ENCODE peak calls at places on chromosomes 4 and X, in six cellular contexts. One of them, this sample, is unnamed.

GRCh38 chr4:109942292-109942926 is 29.7 kb downstream of the EGF start:
- DNase-seq in transverse colon: no peak
- DNase-seq in right atrium auricular region: no peak
- DNase-seq in breast epithelium: no peak
- DNase-seq in omental fat pad: no peak
- DNase-seq in fibroblast of lung: no peak
- DNase-seq in this sample: no peak

GRCh38 chrX:14675500-14675899 is 146.2 kb downstream of the GLRA2 start:
- DNase-seq in transverse colon: no peak
- DNase-seq in right atrium auricular region: no peak
- DNase-seq in fibroblast of lung: no peak
- DNase-seq in breast epithelium: no peak
- DNase-seq in omental fat pad: no peak
- DNase-seq in this sample: no peak

GRCh38 chrX:43313035-43313434 is 343.1 kb upstream of the MAOA start:
- DNase-seq in fibroblast of lung: no peak
- DNase-seq in omental fat pad: no peak
- DNase-seq in transverse colon: no peak
- DNase-seq in right atrium auricular region: no peak
- DNase-seq in breast epithelium: no peak
- DNase-seq in this sample: no peak

GRCh38 chrX:12751887-12752286 is 39.3 kb upstream of the PRPS2 start:
- DNase-seq in right atrium auricular region: no peak
- DNase-seq in omental fat pad: no peak
- DNase-seq in fibroblast of lung: no peak
- DNase-seq in transverse colon: no peak
- DNase-seq in breast epithelium: no peak
- DNase-seq in this sample: no peak

GRCh38 chr4:123564758-123565346 is 168.3 kb downstream of the SPRY1 start:
- DNase-seq in right atrium auricular region: no peak
- DNase-seq in breast epithelium: no peak
- DNase-seq in omental fat pad: no peak
- DNase-seq in transverse colon: peak; percentile 66
- DNase-seq in fibroblast of lung: peak; percentile 61
- DNase-seq in this sample: no peak

GRCh38 chr4:184196730-184197355 is 20.8 kb downstream of the ENPP6 start:
- DNase-seq in fibroblast of lung: peak; percentile 1
- DNase-seq in right atrium auricular region: no peak
- DNase-seq in transverse colon: no peak
- DNase-seq in breast epithelium: no peak
- DNase-seq in omental fat pad: no peak
- DNase-seq in this sample: no peak

GRCh38 chrX:123899701-123900100 is 39.8 kb downstream of the XIAP start:
- DNase-seq in fibroblast of lung: peak; percentile 39
- DNase-seq in breast epithelium: no peak
- DNase-seq in right atrium auricular region: no peak
- DNase-seq in omental fat pad: no peak
- DNase-seq in transverse colon: no peak
- DNase-seq in this sample: no peak

GRCh38 chr4:4848540-4848939 is 10.9 kb upstream of the MSX1 start:
- DNase-seq in fibroblast of lung: no peak
- DNase-seq in right atrium auricular region: no peak
- DNase-seq in breast epithelium: peak; percentile 34
- DNase-seq in transverse colon: no peak
- DNase-seq in omental fat pad: no peak
- DNase-seq in this sample: no peak

GRCh38 chr4:110640608-110641007 is 17.7 kb upstream of the PITX2 start:
- DNase-seq in breast epithelium: no peak
- DNase-seq in transverse colon: no peak
- DNase-seq in omental fat pad: no peak
- DNase-seq in fibroblast of lung: no peak
- DNase-seq in right atrium auricular region: no peak
- DNase-seq in this sample: no peak

GRCh38 chr4:159069922-159070321 is 33.0 kb upstream of the RAPGEF2 start:
- DNase-seq in omental fat pad: no peak
- DNase-seq in breast epithelium: no peak
- DNase-seq in transverse colon: no peak
- DNase-seq in fibroblast of lung: peak; percentile 82
- DNase-seq in right atrium auricular region: no peak
- DNase-seq in this sample: no peak

GRCh38 chrX:101241531-101241930 is 21.9 kb downstream of the DRP2 start:
- DNase-seq in fibroblast of lung: no peak
- DNase-seq in breast epithelium: no peak
- DNase-seq in right atrium auricular region: no peak
- DNase-seq in omental fat pad: no peak
- DNase-seq in transverse colon: no peak
- DNase-seq in this sample: no peak

GRCh38 chrX:69152398-69152797 is 12.9 kb downstream of the PJA1 start:
- DNase-seq in transverse colon: peak; percentile 43
- DNase-seq in fibroblast of lung: no peak
- DNase-seq in omental fat pad: no peak
- DNase-seq in breast epithelium: no peak
- DNase-seq in right atrium auricular region: no peak
- DNase-seq in this sample: peak; percentile 44

GRCh38 chr4:36088542-36088941 is 155.8 kb downstream of the ARAP2 start:
- DNase-seq in breast epithelium: no peak
- DNase-seq in right atrium auricular region: no peak
- DNase-seq in omental fat pad: no peak
- DNase-seq in transverse colon: no peak
- DNase-seq in fibroblast of lung: peak; percentile 59
- DNase-seq in this sample: no peak

GRCh38 chr4:19739101-19739651 is 512.5 kb upstream of the SLIT2 start:
- DNase-seq in transverse colon: no peak
- DNase-seq in fibroblast of lung: peak; percentile 95
- DNase-seq in omental fat pad: no peak
- DNase-seq in right atrium auricular region: no peak
- DNase-seq in breast epithelium: no peak
- DNase-seq in this sample: no peak

GRCh38 chr4:82097504-82097903 is 276.3 kb downstream of the HNRNPD start:
- DNase-seq in right atrium auricular region: no peak
- DNase-seq in breast epithelium: no peak
- DNase-seq in omental fat pad: no peak
- DNase-seq in transverse colon: no peak
- DNase-seq in fibroblast of lung: peak; percentile 1
- DNase-seq in this sample: no peak

GRCh38 chr4:117400039-117400835 is 314.9 kb upstream of the TRAM1L1 start:
- DNase-seq in right atrium auricular region: no peak
- DNase-seq in transverse colon: no peak
- DNase-seq in fibroblast of lung: peak; percentile 89
- DNase-seq in breast epithelium: no peak
- DNase-seq in omental fat pad: no peak
- DNase-seq in this sample: no peak

GRCh38 chr4:88812420-88812819 is 114.8 kb upstream of the NAP1L5 start:
- DNase-seq in right atrium auricular region: no peak
- DNase-seq in omental fat pad: no peak
- DNase-seq in breast epithelium: no peak
- DNase-seq in fibroblast of lung: no peak
- DNase-seq in transverse colon: no peak
- DNase-seq in this sample: no peak

GRCh38 chr4:185779520-185779919 is 32.5 kb downstream of the SORBS2 start:
- DNase-seq in right atrium auricular region: no peak
- DNase-seq in omental fat pad: no peak
- DNase-seq in breast epithelium: no peak
- DNase-seq in transverse colon: no peak
- DNase-seq in fibroblast of lung: peak; percentile 59
- DNase-seq in this sample: no peak

GRCh38 chr4:185780472-185780871 is 31.5 kb downstream of the SORBS2 start:
- DNase-seq in omental fat pad: no peak
- DNase-seq in right atrium auricular region: no peak
- DNase-seq in transverse colon: no peak
- DNase-seq in breast epithelium: no peak
- DNase-seq in fibroblast of lung: no peak
- DNase-seq in this sample: no peak

GRCh38 chr4:185775792-185776555 is 36.0 kb downstream of the SORBS2 start:
- DNase-seq in right atrium auricular region: no peak
- DNase-seq in transverse colon: no peak
- DNase-seq in omental fat pad: no peak
- DNase-seq in fibroblast of lung: peak; percentile 35
- DNase-seq in breast epithelium: no peak
- DNase-seq in this sample: no peak

GRCh38 chr4:185774815-185775684 is 36.9 kb downstream of the SORBS2 start:
- DNase-seq in breast epithelium: no peak
- DNase-seq in right atrium auricular region: no peak
- DNase-seq in fibroblast of lung: peak; percentile 94
- DNase-seq in transverse colon: no peak
- DNase-seq in omental fat pad: no peak
- DNase-seq in this sample: peak; percentile 88

DNA sequence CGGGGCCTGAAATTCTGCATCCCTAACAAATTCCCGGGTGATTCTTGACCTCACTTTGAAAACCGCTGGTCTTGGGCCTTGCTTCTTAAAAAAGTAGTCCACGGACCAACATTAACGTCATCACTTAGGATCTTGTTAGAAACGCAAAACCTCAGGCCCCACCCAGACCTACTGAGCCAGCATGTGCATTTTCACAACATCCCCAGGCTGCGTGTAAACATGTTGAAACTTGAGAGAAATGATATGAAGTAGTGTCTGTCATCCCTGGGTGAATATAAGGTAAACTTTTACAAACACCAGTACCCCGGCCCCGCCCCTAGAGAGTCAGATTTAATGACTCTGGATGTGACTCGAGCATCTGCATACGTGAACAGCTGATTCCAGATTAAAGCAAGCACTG is 33.7 kb downstream of the SORBS2 start:
- DNase-seq in right atrium auricular region: no peak
- DNase-seq in transverse colon: no peak
- DNase-seq in fibroblast of lung: no peak
- DNase-seq in breast epithelium: no peak
- DNase-seq in omental fat pad: no peak
- DNase-seq in this sample: no peak
- TF ChIP-seq CTCF in right atrium auricular region: no peak
- TF ChIP-seq CTCF in transverse colon: no peak
- TF ChIP-seq CTCF in fibroblast of lung: no peak
- TF ChIP-seq CTCF in breast epithelium: no peak
- TF ChIP-seq CTCF in omental fat pad: no peak
- TF ChIP-seq CTCF in this sample: no peak

GRCh38 chr4:186072516-186072915 is 3.6 kb downstream of the TLR3 start:
- DNase-seq in fibroblast of lung: no peak
- DNase-seq in transverse colon: no peak
- DNase-seq in breast epithelium: no peak
- DNase-seq in right atrium auricular region: no peak
- DNase-seq in omental fat pad: no peak
- DNase-seq in this sample: no peak

GRCh38 chr4:186074189-186074588 is 5.2 kb downstream of the TLR3 start:
- DNase-seq in omental fat pad: no peak
- DNase-seq in right atrium auricular region: no peak
- DNase-seq in transverse colon: no peak
- DNase-seq in breast epithelium: no peak
- DNase-seq in fibroblast of lung: no peak
- DNase-seq in this sample: no peak

GRCh38 chr4:186067757-186068385 is 1.1 kb upstream of the TLR3 start:
- DNase-seq in breast epithelium: no peak
- DNase-seq in omental fat pad: no peak
- DNase-seq in right atrium auricular region: peak; percentile 78
- DNase-seq in transverse colon: peak; percentile 80
- DNase-seq in fibroblast of lung: peak; percentile 28
- DNase-seq in this sample: no peak

GRCh38 chr4:186068581-186069402 is at the start of gene TLR3:
- DNase-seq in transverse colon: no peak
- DNase-seq in fibroblast of lung: peak; percentile 34
- DNase-seq in omental fat pad: no peak
- DNase-seq in breast epithelium: no peak
- DNase-seq in right atrium auricular region: no peak
- DNase-seq in this sample: no peak

GRCh38 chr4:186069734-186070133 is 778 bp downstream of the TLR3 start:
- DNase-seq in breast epithelium: no peak
- DNase-seq in transverse colon: no peak
- DNase-seq in fibroblast of lung: no peak
- DNase-seq in right atrium auricular region: no peak
- DNase-seq in omental fat pad: no peak
- DNase-seq in this sample: no peak
- TF ChIP-seq CTCF in breast epithelium: no peak
- TF ChIP-seq CTCF in transverse colon: no peak
- TF ChIP-seq CTCF in fibroblast of lung: no peak
- TF ChIP-seq CTCF in right atrium auricular region: no peak
- TF ChIP-seq CTCF in omental fat pad: no peak
- TF ChIP-seq CTCF in this sample: no peak

DNA sequence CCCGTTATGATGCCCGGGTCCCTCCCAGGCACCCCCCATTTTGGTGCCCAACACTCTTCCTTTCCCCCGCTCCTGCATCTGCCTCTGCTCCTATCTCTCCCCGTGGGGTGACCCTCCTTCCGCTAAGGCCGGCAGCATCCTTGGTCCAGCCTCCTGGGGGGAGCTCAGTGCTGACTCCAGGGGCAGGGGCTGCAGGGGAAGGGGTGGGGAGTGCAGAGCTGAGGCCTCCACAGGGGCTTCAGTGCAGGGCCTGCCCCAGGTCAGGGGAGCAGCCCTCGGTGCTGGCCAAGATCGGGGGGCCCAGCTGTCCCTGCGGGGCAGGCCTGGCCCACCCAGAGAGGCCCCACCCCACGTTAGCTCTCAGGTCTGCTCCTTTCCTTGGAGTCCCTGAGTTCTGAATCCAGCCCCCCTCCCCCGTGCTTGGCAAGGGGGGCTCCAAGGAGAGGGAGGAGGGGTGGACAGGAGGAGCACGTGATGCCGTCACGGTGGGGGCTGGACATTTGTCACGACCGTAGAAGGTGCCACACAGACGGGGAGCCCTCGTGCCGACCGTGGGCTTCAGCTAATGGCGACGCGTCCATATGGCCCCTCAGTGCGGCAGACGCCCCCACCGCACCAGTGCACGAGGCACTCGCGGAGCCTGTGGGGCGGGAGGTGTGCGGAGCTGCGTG is 63.5 kb upstream of the ADRA2C start:
- DNase-seq in fibroblast of lung: no peak
- DNase-seq in transverse colon: no peak
- DNase-seq in breast epithelium: no peak
- DNase-seq in right atrium auricular region: no peak
- DNase-seq in omental fat pad: no peak
- DNase-seq in this sample: no peak
- TF ChIP-seq CTCF in fibroblast of lung: no peak
- TF ChIP-seq CTCF in transverse colon: no peak
- TF ChIP-seq CTCF in breast epithelium: no peak
- TF ChIP-seq CTCF in right atrium auricular region: no peak
- TF ChIP-seq CTCF in omental fat pad: no peak
- TF ChIP-seq CTCF in this sample: no peak

DNA sequence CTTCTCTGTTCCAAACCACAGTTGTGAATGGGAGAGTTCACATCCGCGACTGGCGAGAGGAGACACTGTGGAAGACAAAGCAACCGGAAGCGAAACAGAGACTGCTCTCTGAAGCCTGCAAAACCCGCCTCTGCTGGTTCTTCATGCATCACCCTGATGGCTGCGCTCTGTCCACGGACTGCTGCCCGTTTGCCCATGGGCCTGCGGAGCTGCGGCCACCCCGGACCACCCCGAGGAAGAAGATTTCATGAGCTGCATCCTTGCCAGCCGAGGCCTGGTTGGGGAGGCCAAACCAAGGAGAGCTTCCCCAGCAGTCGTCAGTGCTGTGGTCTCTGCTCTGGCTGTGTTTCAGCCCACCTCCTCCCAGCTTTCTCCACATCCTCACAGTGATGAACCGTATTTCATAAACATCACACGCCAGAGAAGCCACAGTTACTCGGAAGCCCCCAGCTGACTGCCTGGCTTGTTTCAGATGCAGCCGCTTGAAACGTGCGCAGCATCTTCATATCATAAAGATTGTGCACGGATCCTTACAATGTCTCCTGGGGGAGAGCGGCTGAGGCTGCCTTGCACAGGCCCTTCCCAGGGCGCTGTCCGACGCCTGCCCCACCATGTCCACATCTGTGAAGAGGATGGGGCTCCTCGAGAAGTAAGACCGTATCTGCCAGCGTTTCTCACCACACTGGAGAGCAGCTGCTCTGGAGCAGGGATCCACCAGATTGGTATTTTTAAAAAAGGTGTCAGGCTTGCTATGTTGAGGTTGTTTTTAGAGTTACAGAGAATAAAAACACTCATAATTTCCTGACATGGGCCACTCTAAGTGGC is 35.4 kb downstream of the TRMT44 start:
- DNase-seq in right atrium auricular region: no peak
- DNase-seq in omental fat pad: no peak
- DNase-seq in breast epithelium: no peak
- DNase-seq in transverse colon: no peak
- DNase-seq in fibroblast of lung: no peak
- DNase-seq in this sample: no peak
- TF ChIP-seq CTCF in right atrium auricular region: no peak
- TF ChIP-seq CTCF in omental fat pad: no peak
- TF ChIP-seq CTCF in breast epithelium: no peak
- TF ChIP-seq CTCF in transverse colon: no peak
- TF ChIP-seq CTCF in fibroblast of lung: no peak
- TF ChIP-seq CTCF in this sample: no peak

This sample was measured in osteocyte.